ENCODE peak calls at places on chromosomes 5 and 9, in seven cellular contexts. A is IMR-90, T is H1, O is neuronal stem cell, C is trophoblast cell, S is H9, F is mesendoderm. P is an unnamed sample.

GRCh38 chr9:128274245-128274644 is 1.6 kb downstream of the GOLGA2 start:
- DNase-seq in A (no peak), F (no peak), S (no peak), T (no peak), O (no peak), C (no peak), P (no peak)

GRCh38 chr5:167030500-167031120 is 1260.8 kb upstream of the WWC1 start:
- DNase-seq in C (no peak), A (no peak), O (peak; percentile 31), F (peak; percentile 86), T (peak; percentile 64), S (peak; percentile 86), P (no peak)

GRCh38 chr5:114369680-114370417 is 8.0 kb downstream of the KCNN2 start:
- DNase-seq in O (no peak), A (no peak), C (no peak), F (no peak), S (no peak), T (no peak), P (no peak)

GRCh38 chr9:105296889-105297288 is 52.4 kb downstream of the SLC44A1 start:
- DNase-seq in O (peak; percentile 20), F (peak; percentile 95), A (peak; percentile 90), T (no peak), C (peak; percentile 46), S (no peak), P (peak; percentile 98)

GRCh38 chr5:140806834-140807775 is at the start of gene PCDHA4:
- DNase-seq in O (peak; percentile 63), A (no peak), F (peak; percentile 78), S (peak; percentile 84), C (no peak), T (no peak), P (peak; percentile 71)

GRCh38 chr9:131784882-131785281 is 45.0 kb upstream of the RAPGEF1 start:
- DNase-seq in T (no peak), S (no peak), A (no peak), C (no peak), F (no peak), O (no peak), P (no peak)

GRCh38 chr9:127788337-127789011 is 2.6 kb downstream of the CDK9 start:
- DNase-seq in O (no peak), T (no peak), S (no peak), C (no peak), F (no peak), A (no peak), P (no peak)

GRCh38 chr9:1979815-1980367 is 35.3 kb upstream of the SMARCA2 start:
- DNase-seq in S (no peak), F (no peak), O (no peak), C (no peak), A (peak; percentile 49), T (no peak), P (no peak)

GRCh38 chr5:140868721-140869554 is at the start of gene PCDHA11:
- DNase-seq in F (peak; percentile 84), S (peak; percentile 68), T (no peak), C (no peak), A (no peak), O (peak; percentile 42), P (no peak)

GRCh38 chr5:149320791-149321330 is 24.4 kb upstream of the GRPEL2 start:
- DNase-seq in F (peak; percentile 87), A (peak; percentile 94), O (peak; percentile 18), C (peak; percentile 22), S (peak; percentile 55), T (no peak), P (peak; percentile 95)
- H3K4me1 ChIP-seq in F (no peaks in the 10 kb centered on the region), A (peaks cover 14% of the 10 kb centered on the region), O (no peaks in the 10 kb centered on the region), C (peaks cover 2% of the 10 kb centered on the region), S (no peaks in the 10 kb centered on the region), T (peaks cover 6% of the 10 kb centered on the region), P (peaks cover 14% of the 10 kb centered on the region)

GRCh38 chr5:84599964-84600363 is 215.3 kb upstream of the EDIL3 start:
- DNase-seq in C (no peak), O (no peak), A (no peak), S (peak; percentile 66), T (peak; percentile 27), F (peak; percentile 25), P (no peak)

GRCh38 chr5:84605246-84605645 is 220.6 kb upstream of the EDIL3 start:
- DNase-seq in A (no peak), F (no peak), C (no peak), T (no peak), S (no peak), O (no peak), P (no peak)

GRCh38 chr5:84597904-84598303 is 213.2 kb upstream of the EDIL3 start:
- DNase-seq in A (no peak), C (no peak), S (peak; percentile 62), F (peak; percentile 52), O (no peak), T (peak; percentile 49), P (no peak)

GRCh38 chr5:84603557-84604185 is 219.0 kb upstream of the EDIL3 start:
- DNase-seq in A (peak; percentile 88), S (no peak), T (no peak), C (no peak), F (no peak), O (no peak), P (peak; percentile 62)

DNA sequence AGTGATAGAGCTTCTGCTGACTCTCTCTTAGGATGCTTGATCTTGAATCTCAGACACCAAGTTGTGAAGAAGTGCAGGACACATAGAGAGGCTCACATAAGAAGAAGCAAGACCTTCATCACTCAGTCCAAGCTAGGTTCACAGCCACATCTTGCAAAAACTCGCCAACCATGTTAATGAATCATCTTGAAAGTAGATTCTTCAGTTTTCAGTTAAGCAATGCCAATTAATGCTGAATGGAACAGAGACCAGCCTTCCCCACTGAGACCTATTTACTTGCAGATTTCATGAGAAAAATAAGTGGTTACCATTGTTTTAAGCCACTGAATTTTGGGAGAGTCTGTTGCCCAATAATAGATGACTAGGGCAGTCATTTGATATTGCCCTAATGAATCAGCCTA is 217.7 kb upstream of the EDIL3 start:
- DNase-seq in A (no peak), C (no peak), S (no peak), O (no peak), T (no peak), F (no peak), P (no peak)
- H3K4ac ChIP-seq in A (no peak overlapping the region), C (no peak overlapping the region), S (no peak overlapping the region), O (no peak overlapping the region), T (no peak overlapping the region), F (no peak overlapping the region), P (no peak overlapping the region)

DNA sequence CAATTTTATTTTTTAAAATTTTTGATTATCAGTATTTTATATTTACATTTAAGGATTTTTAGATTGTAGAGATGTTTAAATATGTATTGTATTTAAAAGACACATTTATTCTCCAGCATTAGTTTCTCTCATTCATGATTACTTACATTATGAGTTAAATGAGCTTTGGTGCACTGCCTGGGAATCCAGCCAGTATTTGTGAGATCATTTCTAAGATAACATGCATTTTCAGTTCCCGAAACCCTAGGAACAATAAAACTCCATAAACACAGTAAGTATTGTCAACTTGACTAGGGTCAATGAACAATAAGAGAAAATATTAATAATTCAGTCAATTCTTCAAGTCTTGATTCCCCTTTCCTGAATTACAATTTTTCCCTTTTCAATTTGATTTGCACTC is 403.3 kb downstream of the PLK2 start:
- DNase-seq in T (no peak), S (no peak), A (peak; percentile 43), O (no peak), C (no peak), F (no peak), P (no peak)
- H3K27ac ChIP-seq in T (no peak overlapping the region), S (no peak overlapping the region), A (no peak overlapping the region), O (no peak overlapping the region), C (no peak overlapping the region), F (no peak overlapping the region), P (no peak overlapping the region)

DNA sequence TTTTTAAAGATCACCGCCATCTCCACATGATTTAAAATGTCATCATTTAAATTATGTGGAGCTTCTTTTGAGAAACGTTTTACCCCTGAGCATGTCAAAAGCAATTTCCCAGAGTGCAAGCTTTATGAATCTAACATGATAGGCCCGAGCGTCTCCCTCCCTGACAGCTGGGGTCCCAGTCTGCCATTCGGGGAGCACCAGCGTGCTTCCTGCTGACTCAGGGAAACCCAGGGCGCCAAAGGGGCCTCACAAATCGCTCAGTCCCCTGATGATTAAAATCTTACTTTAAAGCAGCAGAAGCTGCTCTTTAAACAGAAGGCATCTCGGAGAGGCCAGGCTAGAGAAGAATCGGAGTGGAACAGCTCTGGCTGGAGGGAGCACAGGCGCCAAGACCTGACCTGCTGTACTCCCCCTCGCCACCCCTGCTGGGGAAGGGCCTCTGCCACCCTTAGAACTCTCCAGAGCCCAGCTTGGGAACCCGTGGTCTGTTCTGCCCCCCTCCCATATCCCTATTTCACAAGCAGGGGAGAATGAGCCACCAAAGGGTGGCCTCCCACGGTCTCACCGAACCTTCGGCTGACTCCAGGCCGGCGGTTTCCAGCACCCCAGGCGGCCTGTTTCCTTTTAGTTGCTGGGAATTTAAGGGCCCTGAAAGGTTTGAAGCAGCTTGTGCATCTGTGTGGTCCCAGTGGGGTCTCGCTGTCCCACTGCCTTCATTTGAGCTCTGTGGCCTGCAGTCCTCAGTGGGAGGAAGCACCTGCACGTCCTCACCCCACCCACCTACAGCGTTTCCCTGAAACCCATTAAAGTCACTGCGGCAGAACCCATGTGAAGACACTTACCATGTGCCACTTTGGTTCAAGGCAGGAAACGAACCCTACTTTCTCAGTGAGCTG is 147.6 kb downstream of the COL23A1 start:
- DNase-seq in F (no peak), A (no peak), S (peak; percentile 21), C (no peak), T (no peak), O (no peak), P (no peak)
- H3K4me1 ChIP-seq in F (no peaks in the 10 kb centered on the region), A (no peaks in the 10 kb centered on the region), S (no peaks in the 10 kb centered on the region), C (no peaks in the 10 kb centered on the region), T (no peaks in the 10 kb centered on the region), O (no peaks in the 10 kb centered on the region), P (no peaks in the 10 kb centered on the region)

GRCh38 chr5:30930736-30931135 is 262.8 kb upstream of the CDH6 start:
- DNase-seq in C (no peak), T (no peak), O (no peak), A (peak; percentile 79), S (no peak), F (no peak), P (no peak)
- H3K4ac ChIP-seq in C (no peak overlapping the region), T (no peak overlapping the region), O (no peak overlapping the region), A (peak overlapping the region; percentile 43), S (no peak overlapping the region), F (no peak overlapping the region), P (no peak overlapping the region)

GRCh38 chr5:117487556-117487955 is 912.9 kb upstream of the SEMA6A start:
- DNase-seq in A (no peak), O (no peak), S (no peak), C (no peak), F (no peak), T (no peak), P (no peak)

GRCh38 chr5:117486291-117486690 is 911.7 kb upstream of the SEMA6A start:
- DNase-seq in C (no peak), O (no peak), A (no peak), S (no peak), T (no peak), F (no peak), P (no peak)

GRCh38 chr5:117488976-117489500 is 914.4 kb upstream of the SEMA6A start:
- DNase-seq in O (no peak), A (no peak), C (no peak), F (no peak), T (no peak), S (no peak), P (no peak)

DNA sequence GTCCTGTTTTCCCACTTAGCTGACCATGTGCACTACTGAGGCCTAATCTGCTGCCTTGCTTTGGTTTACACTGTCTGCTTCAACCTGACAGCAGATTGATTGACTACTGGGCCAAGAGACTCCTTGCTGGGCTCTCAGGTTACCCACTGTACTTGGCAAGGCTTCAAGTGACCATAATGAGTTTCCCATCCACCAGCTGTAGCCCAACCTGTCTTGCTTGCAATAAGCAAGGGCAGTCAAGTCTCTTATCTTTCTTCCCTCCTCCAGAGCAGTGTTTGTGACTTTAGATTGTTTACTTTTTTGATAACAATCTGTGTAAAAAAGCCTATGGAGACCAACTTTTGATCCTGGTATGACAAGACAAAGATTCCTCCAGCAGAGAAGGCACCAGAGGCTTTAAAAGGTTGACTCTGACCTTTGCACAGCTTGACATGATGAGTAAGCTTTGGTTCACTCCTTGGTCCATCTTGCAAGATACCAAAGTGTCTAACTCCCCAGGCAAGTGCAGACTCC is 912.3 kb upstream of the SEMA6A start:
- DNase-seq in C (no peak), F (peak; percentile 52), S (no peak), A (no peak), T (no peak), O (no peak), P (peak; percentile 5)
- H3K27ac ChIP-seq in C (no peak overlapping the region), F (no peak overlapping the region), S (no peak overlapping the region), A (no peak overlapping the region), T (no peak overlapping the region), O (no peak overlapping the region), P (no peak overlapping the region)

P was measured in mesenchymal stem cell.